ENCODE peak calls at places on chromosomes 3 and 15, in ten cellular contexts. One of them, this sample, is unnamed.

GRCh38 chr3:127053450-127053849 is 70.5 kb downstream of the PLXNA1 start:
- DNase-seq in activated CD4-positive, CD25-positive, alpha-beta regulatory T cell treated with anti-CD3 and anti-CD28 coated beads, Interleukin-2, amount 50 U/mL, for 16 hours: no peak
- DNase-seq in frontal cortex: no peak
- DNase-seq in PC-9: no peak
- DNase-seq in epithelial cell of proximal tubule: no peak
- DNase-seq in H4: no peak
- DNase-seq in AG20443: no peak
- DNase-seq in amniotic epithelial cell: no peak
- DNase-seq in H9: no peak
- DNase-seq in stimulated activated CD4-positive, alpha-beta T cell treated with anti-CD3 and anti-CD28 coated beads, Interleukin-15, amount 100 ng/mL, for 1 hour: no peak
- DNase-seq in this sample: no peak

GRCh38 chr15:29435811-29436210 is 166.2 kb upstream of the NSMCE3 start:
- DNase-seq in AG20443: no peak
- DNase-seq in epithelial cell of proximal tubule: peak
- DNase-seq in amniotic epithelial cell: no peak
- DNase-seq in stimulated activated CD4-positive, alpha-beta T cell treated with anti-CD3 and anti-CD28 coated beads, Interleukin-15, amount 100 ng/mL, for 1 hour: no peak
- DNase-seq in activated CD4-positive, CD25-positive, alpha-beta regulatory T cell treated with anti-CD3 and anti-CD28 coated beads, Interleukin-2, amount 50 U/mL, for 16 hours: no peak
- DNase-seq in H4: no peak
- DNase-seq in H9: no peak
- DNase-seq in PC-9: no peak
- DNase-seq in frontal cortex: no peak
- DNase-seq in this sample: no peak

GRCh38 chr15:68957686-68958085 is 27.4 kb downstream of the SPESP1 start:
- DNase-seq in PC-9: no peak
- DNase-seq in H9: no peak
- DNase-seq in amniotic epithelial cell: no peak
- DNase-seq in AG20443: no peak
- DNase-seq in epithelial cell of proximal tubule: no peak
- DNase-seq in H4: no peak
- DNase-seq in activated CD4-positive, CD25-positive, alpha-beta regulatory T cell treated with anti-CD3 and anti-CD28 coated beads, Interleukin-2, amount 50 U/mL, for 16 hours: no peak
- DNase-seq in frontal cortex: no peak
- DNase-seq in stimulated activated CD4-positive, alpha-beta T cell treated with anti-CD3 and anti-CD28 coated beads, Interleukin-15, amount 100 ng/mL, for 1 hour: no peak
- DNase-seq in this sample: no peak

GRCh38 chr15:69225355-69226027 is 65.1 kb downstream of the GLCE start:
- DNase-seq in PC-9: peak
- DNase-seq in AG20443: peak
- DNase-seq in activated CD4-positive, CD25-positive, alpha-beta regulatory T cell treated with anti-CD3 and anti-CD28 coated beads, Interleukin-2, amount 50 U/mL, for 16 hours: no peak
- DNase-seq in amniotic epithelial cell: peak
- DNase-seq in epithelial cell of proximal tubule: peak
- DNase-seq in stimulated activated CD4-positive, alpha-beta T cell treated with anti-CD3 and anti-CD28 coated beads, Interleukin-15, amount 100 ng/mL, for 1 hour: no peak
- DNase-seq in H9: no peak
- DNase-seq in H4: peak
- DNase-seq in frontal cortex: no peak
- DNase-seq in this sample: no peak

GRCh38 chr3:88025001-88025552 is 33.7 kb downstream of the CGGBP1 start:
- DNase-seq in H9: no peak
- DNase-seq in PC-9: no peak
- DNase-seq in H4: no peak
- DNase-seq in amniotic epithelial cell: no peak
- DNase-seq in stimulated activated CD4-positive, alpha-beta T cell treated with anti-CD3 and anti-CD28 coated beads, Interleukin-15, amount 100 ng/mL, for 1 hour: no peak
- DNase-seq in epithelial cell of proximal tubule: no peak
- DNase-seq in activated CD4-positive, CD25-positive, alpha-beta regulatory T cell treated with anti-CD3 and anti-CD28 coated beads, Interleukin-2, amount 50 U/mL, for 16 hours: no peak
- DNase-seq in frontal cortex: no peak
- DNase-seq in AG20443: no peak
- DNase-seq in this sample: no peak

GRCh38 chr3:186567072-186567921 is at the start of gene TBCCD1:
- DNase-seq in amniotic epithelial cell: peak
- DNase-seq in H9: peak
- DNase-seq in frontal cortex: peak
- DNase-seq in PC-9: peak
- DNase-seq in H4: peak
- DNase-seq in activated CD4-positive, CD25-positive, alpha-beta regulatory T cell treated with anti-CD3 and anti-CD28 coated beads, Interleukin-2, amount 50 U/mL, for 16 hours: peak
- DNase-seq in AG20443: peak
- DNase-seq in stimulated activated CD4-positive, alpha-beta T cell treated with anti-CD3 and anti-CD28 coated beads, Interleukin-15, amount 100 ng/mL, for 1 hour: peak
- DNase-seq in epithelial cell of proximal tubule: no peak
- DNase-seq in this sample: peak

GRCh38 chr15:43517354-43518072 is at the start of gene MAP1A:
- DNase-seq in H9: peak
- DNase-seq in PC-9: no peak
- DNase-seq in H4: peak
- DNase-seq in amniotic epithelial cell: peak
- DNase-seq in frontal cortex: peak
- DNase-seq in epithelial cell of proximal tubule: no peak
- DNase-seq in activated CD4-positive, CD25-positive, alpha-beta regulatory T cell treated with anti-CD3 and anti-CD28 coated beads, Interleukin-2, amount 50 U/mL, for 16 hours: no peak
- DNase-seq in stimulated activated CD4-positive, alpha-beta T cell treated with anti-CD3 and anti-CD28 coated beads, Interleukin-15, amount 100 ng/mL, for 1 hour: no peak
- DNase-seq in AG20443: peak
- DNase-seq in this sample: peak

GRCh38 chr3:160804762-160805161 is 48.7 kb downstream of the PPM1L start:
- DNase-seq in AG20443: peak
- DNase-seq in activated CD4-positive, CD25-positive, alpha-beta regulatory T cell treated with anti-CD3 and anti-CD28 coated beads, Interleukin-2, amount 50 U/mL, for 16 hours: no peak
- DNase-seq in frontal cortex: no peak
- DNase-seq in PC-9: no peak
- DNase-seq in H4: peak
- DNase-seq in epithelial cell of proximal tubule: no peak
- DNase-seq in stimulated activated CD4-positive, alpha-beta T cell treated with anti-CD3 and anti-CD28 coated beads, Interleukin-15, amount 100 ng/mL, for 1 hour: no peak
- DNase-seq in amniotic epithelial cell: no peak
- DNase-seq in H9: no peak
- DNase-seq in this sample: no peak

GRCh38 chr3:42428830-42429229 is 18.4 kb upstream of the LYZL4 start:
- DNase-seq in frontal cortex: no peak
- DNase-seq in stimulated activated CD4-positive, alpha-beta T cell treated with anti-CD3 and anti-CD28 coated beads, Interleukin-15, amount 100 ng/mL, for 1 hour: no peak
- DNase-seq in amniotic epithelial cell: no peak
- DNase-seq in activated CD4-positive, CD25-positive, alpha-beta regulatory T cell treated with anti-CD3 and anti-CD28 coated beads, Interleukin-2, amount 50 U/mL, for 16 hours: no peak
- DNase-seq in PC-9: no peak
- DNase-seq in AG20443: no peak
- DNase-seq in H9: no peak
- DNase-seq in epithelial cell of proximal tubule: no peak
- DNase-seq in H4: no peak
- DNase-seq in this sample: no peak

GRCh38 chr15:43165801-43166325 is 19.3 kb upstream of the CCNDBP1 start:
- DNase-seq in PC-9: no peak
- DNase-seq in amniotic epithelial cell: peak
- DNase-seq in frontal cortex: no peak
- DNase-seq in AG20443: no peak
- DNase-seq in epithelial cell of proximal tubule: no peak
- DNase-seq in H4: no peak
- DNase-seq in activated CD4-positive, CD25-positive, alpha-beta regulatory T cell treated with anti-CD3 and anti-CD28 coated beads, Interleukin-2, amount 50 U/mL, for 16 hours: no peak
- DNase-seq in stimulated activated CD4-positive, alpha-beta T cell treated with anti-CD3 and anti-CD28 coated beads, Interleukin-15, amount 100 ng/mL, for 1 hour: no peak
- DNase-seq in H9: no peak
- DNase-seq in this sample: no peak

GRCh38 chr15:77568014-77568959 is 64.4 kb downstream of the LINGO1 start:
- DNase-seq in frontal cortex: no peak
- DNase-seq in stimulated activated CD4-positive, alpha-beta T cell treated with anti-CD3 and anti-CD28 coated beads, Interleukin-15, amount 100 ng/mL, for 1 hour: no peak
- DNase-seq in AG20443: no peak
- DNase-seq in PC-9: no peak
- DNase-seq in activated CD4-positive, CD25-positive, alpha-beta regulatory T cell treated with anti-CD3 and anti-CD28 coated beads, Interleukin-2, amount 50 U/mL, for 16 hours: no peak
- DNase-seq in H4: no peak
- DNase-seq in amniotic epithelial cell: no peak
- DNase-seq in epithelial cell of proximal tubule: no peak
- DNase-seq in H9: no peak
- DNase-seq in this sample: no peak

GRCh38 chr3:191328383-191328962 is 721 bp upstream of the CCDC50 start:
- DNase-seq in activated CD4-positive, CD25-positive, alpha-beta regulatory T cell treated with anti-CD3 and anti-CD28 coated beads, Interleukin-2, amount 50 U/mL, for 16 hours: no peak
- DNase-seq in amniotic epithelial cell: peak
- DNase-seq in frontal cortex: no peak
- DNase-seq in AG20443: no peak
- DNase-seq in epithelial cell of proximal tubule: no peak
- DNase-seq in H4: no peak
- DNase-seq in stimulated activated CD4-positive, alpha-beta T cell treated with anti-CD3 and anti-CD28 coated beads, Interleukin-15, amount 100 ng/mL, for 1 hour: no peak
- DNase-seq in PC-9: peak
- DNase-seq in H9: no peak
- DNase-seq in this sample: no peak